ENCODE peak calls at places on chromosomes 11 and 22, in nine cellular contexts. X, U, R, S, A, N, P, Z and D are unnamed samples.

GRCh38 chr11:79025622-79026021 is 415.2 kb downstream of the TENM4 start:
- DNase-seq in S (no peak), N (no peak), U (no peak), X (no peak), A (no peak), R (no peak), Z (peak), P (no peak), D (no peak)

GRCh38 chr22:24023204-24023789 is 12.2 kb downstream of the CABIN1 start:
- DNase-seq in P (no peak), R (no peak), X (no peak), U (no peak), Z (no peak), A (no peak), S (no peak), N (no peak), D (no peak)

GRCh38 chr22:46057206-46057605 is 80.2 kb upstream of the WNT7B start:
- DNase-seq in R (no peak), Z (peak), U (no peak), N (no peak), S (no peak), X (no peak), A (peak), P (no peak), D (peak)

GRCh38 chr11:121112498-121113455 is 11.7 kb downstream of the TECTA start:
- DNase-seq in A (peak), X (peak), U (peak), P (peak), Z (no peak), S (peak), R (peak), N (no peak), D (peak)

GRCh38 chr11:34524696-34525095 is 11.1 kb upstream of the ELF5 start:
- DNase-seq in A (no peak), Z (no peak), R (no peak), U (no peak), S (no peak), N (no peak), X (no peak), P (no peak), D (no peak)

GRCh38 chr22:46042786-46043185 is 65.8 kb upstream of the WNT7B start:
- DNase-seq in S (no peak), N (no peak), A (no peak), Z (peak), X (no peak), P (no peak), U (no peak), R (no peak), D (peak)

GRCh38 chr11:103826856-103827255 is 209.6 kb upstream of the DDI1 start:
- DNase-seq in A (no peak), N (no peak), P (no peak), U (no peak), R (no peak), X (no peak), Z (no peak), S (no peak), D (no peak)

GRCh38 chr11:24239930-24240329 is 256.9 kb upstream of the LUZP2 start:
- DNase-seq in U (no peak), X (no peak), N (no peak), P (no peak), S (no peak), R (no peak), Z (no peak), A (no peak), D (no peak)

GRCh38 chr22:50169774-50170341 is 673 bp upstream of the PANX2 start:
- DNase-seq in Z (no peak), P (no peak), R (no peak), U (no peak), S (peak), A (peak), X (no peak), N (no peak), D (no peak)

GRCh38 chr22:37999640-38000272 is 15.4 kb upstream of the SOX10 start:
- DNase-seq in R (no peak), P (no peak), A (peak), U (peak), Z (no peak), N (no peak), X (no peak), S (no peak), D (peak)

GRCh38 chr11:110665689-110666465 is 46.4 kb downstream of the ARHGAP20 start:
- DNase-seq in R (no peak), A (no peak), N (no peak), U (no peak), X (no peak), S (no peak), P (no peak), Z (no peak), D (no peak)

GRCh38 chr11:62266558-62266957 is 3.4 kb upstream of the SCGB2A2 start:
- DNase-seq in R (no peak), A (peak), Z (no peak), P (no peak), X (no peak), U (no peak), S (no peak), N (no peak), D (peak)

GRCh38 chr22:50209893-50210292 is 9.1 kb downstream of the SELENOO start:
- DNase-seq in X (no peak), U (peak), A (peak), P (peak), Z (no peak), S (peak), N (no peak), R (no peak), D (peak)

GRCh38 chr22:45998638-45999378 is 21.8 kb upstream of the WNT7B start:
- DNase-seq in S (no peak), P (no peak), X (no peak), R (no peak), Z (no peak), U (no peak), N (no peak), A (no peak), D (no peak)

GRCh38 chr11:95697614-95698408 is 91.8 kb downstream of the FAM76B start:
- DNase-seq in R (no peak), N (no peak), A (peak), Z (no peak), S (no peak), U (no peak), P (no peak), X (no peak), D (no peak)

GRCh38 chr11:67312187-67313021 is 9.1 kb downstream of the SSH3 start:
- DNase-seq in S (no peak), A (no peak), N (no peak), U (peak), X (no peak), Z (no peak), R (peak), P (no peak), D (no peak)

GRCh38 chr11:75328426-75329277 is 22.8 kb downstream of the ARRB1 start:
- DNase-seq in A (peak), Z (no peak), R (no peak), P (peak), N (no peak), X (peak), S (peak), U (peak), D (peak)

GRCh38 chr11:88555018-88555828 is 217.7 kb upstream of the CTSC start:
- DNase-seq in U (peak), N (no peak), Z (no peak), R (peak), P (no peak), S (no peak), A (peak), X (no peak), D (peak)

GRCh38 chr11:7621090-7621489 is 52.2 kb downstream of the CYB5R2 start:
- DNase-seq in U (no peak), A (no peak), Z (no peak), R (no peak), S (no peak), N (no peak), X (no peak), P (no peak), D (no peak)

GRCh38 chr11:47216141-47216798 is 1.5 kb downstream of the DDB2 start:
- DNase-seq in X (peak), N (peak), R (peak), A (peak), U (peak), P (no peak), Z (peak), S (peak), D (peak)

GRCh38 chr11:57772562-57772961 is 11.0 kb downstream of the CTNND1 start:
- DNase-seq in Z (no peak), N (no peak), X (no peak), R (no peak), A (peak), U (no peak), S (no peak), P (no peak), D (no peak)

GRCh38 chr22:17470880-17471500 is 92.3 kb upstream of the SLC25A18 start:
- DNase-seq in N (no peak), P (no peak), S (no peak), U (no peak), X (no peak), R (no peak), A (no peak), Z (no peak), D (no peak)

GRCh38 chr11:12692238-12693074 is 18.2 kb downstream of the TEAD1 start:
- DNase-seq in Z (peak), A (peak), X (peak), S (no peak), R (peak), P (peak), U (peak), N (no peak), D (peak)

GRCh38 chr11:48087974-48088681 is 107.8 kb downstream of the PTPRJ start:
- DNase-seq in Z (no peak), X (peak), R (no peak), S (no peak), U (peak), P (no peak), A (no peak), N (no peak), D (no peak)

DNA sequence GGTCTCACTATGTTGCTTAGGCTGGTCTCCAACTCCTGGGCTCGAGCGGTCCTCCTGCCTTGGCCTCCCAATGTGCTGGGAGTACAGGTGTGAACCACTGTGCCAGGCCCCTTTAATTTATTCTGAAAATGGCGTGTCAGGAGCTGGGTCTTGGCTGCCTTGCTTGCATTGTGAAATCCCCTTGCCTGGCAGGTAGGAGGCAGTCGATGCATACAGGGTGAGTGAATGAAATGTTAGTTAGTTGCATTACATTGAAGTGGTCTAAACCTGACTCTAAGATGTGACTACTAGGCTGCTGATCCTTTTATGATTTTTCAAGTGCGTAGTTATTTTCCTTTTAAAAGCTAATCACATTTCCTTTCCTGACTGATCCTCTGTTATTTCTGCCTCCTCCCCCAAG is 42.9 kb downstream of the PARVB start:
- DNase-seq in U (no peak), R (no peak), S (no peak), Z (no peak), A (no peak), P (no peak), N (no peak), X (no peak), D (no peak)
- TF ChIP-seq CTCF in U (no peak), R (no peak), S (no peak), Z (no peak), A (no peak), P (no peak), N (peak), X (no peak), D (no peak)

GRCh38 chr22:44024288-44024908 is at the start of gene PARVB:
- DNase-seq in Z (no peak), A (peak), N (no peak), U (peak), R (no peak), S (peak), P (peak), X (peak), D (no peak)
- TF ChIP-seq CTCF in Z (no peak), A (no peak), N (no peak), U (no peak), R (no peak), S (no peak), P (no peak), X (no peak), D (no peak)

GRCh38 chr11:65859134-65859811 is 960 bp upstream of the MUS81 start:
- DNase-seq in R (peak), U (peak), Z (peak), A (peak), N (peak), X (peak), P (peak), S (peak), D (peak)
- TF ChIP-seq CTCF in R (no peak), U (no peak), Z (no peak), A (peak), N (no peak), X (peak), P (peak), S (no peak), D (peak)

DNA sequence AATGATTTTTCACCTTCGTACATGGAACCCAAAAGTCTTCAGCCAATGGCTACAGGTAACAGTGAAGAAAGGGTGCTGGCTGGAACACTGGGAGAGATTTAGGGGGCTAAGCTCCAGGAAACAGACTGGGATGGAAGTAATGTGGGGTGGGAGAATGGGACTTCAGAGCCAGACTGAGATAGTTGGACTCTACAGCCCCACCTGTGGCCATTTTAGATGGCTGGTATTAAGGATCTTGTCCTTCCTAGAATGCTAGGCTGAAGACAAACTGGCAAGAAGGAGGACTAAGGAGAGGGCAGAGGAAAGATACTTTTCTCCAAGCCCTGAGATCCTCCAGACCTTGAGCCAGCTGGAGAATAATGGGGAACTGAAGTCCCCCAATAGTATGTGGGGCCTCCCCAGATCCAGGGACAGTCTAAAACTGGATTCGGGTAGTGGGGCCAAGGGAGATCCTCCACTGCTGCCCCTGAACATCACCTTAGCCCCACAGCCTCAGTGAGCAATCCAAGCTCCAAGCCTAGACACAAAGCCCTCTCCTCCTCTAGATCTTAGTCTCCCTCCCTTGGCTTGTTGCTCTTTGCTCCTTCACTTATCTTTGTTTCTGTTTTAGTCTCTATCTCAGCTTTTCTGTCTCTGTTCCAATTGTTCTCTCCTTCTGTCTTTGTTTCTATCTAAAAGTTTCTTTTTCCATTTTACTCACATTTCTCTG is 16.1 kb upstream of the RRAS2 start:
- DNase-seq in X (no peak), R (no peak), S (no peak), Z (no peak), P (no peak), N (no peak), U (no peak), A (no peak), D (no peak)
- TF ChIP-seq CTCF in X (no peak), R (no peak), S (peak), Z (no peak), P (peak), N (peak), U (peak), A (no peak), D (peak)

GRCh38 chr11:132402056-132402684 is 1031.8 kb downstream of the NTM start:
- DNase-seq in R (no peak), N (peak), Z (no peak), A (peak), X (peak), P (peak), U (no peak), S (peak), D (no peak)
- TF ChIP-seq CTCF in R (no peak), N (peak), Z (no peak), A (peak), X (peak), P (peak), U (no peak), S (peak), D (no peak)

GRCh38 chr11:93085097-93085496 is 112.7 kb downstream of the SLC36A4 start:
- DNase-seq in P (no peak), X (no peak), N (no peak), U (no peak), Z (no peak), S (no peak), R (no peak), A (peak), D (peak)

GRCh38 chr11:93089474-93090102 is 108.2 kb downstream of the SLC36A4 start:
- DNase-seq in U (peak), P (no peak), Z (no peak), R (peak), X (no peak), A (peak), N (peak), S (peak), D (peak)
- TF ChIP-seq CTCF in U (no peak), P (peak), Z (no peak), R (no peak), X (peak), A (peak), N (peak), S (peak), D (peak)